ENCODE peak calls at places on chromosome X, in four cellular contexts. X, O, W and E are unnamed samples.

GRCh38 chrX:129403974-129404669 is 119.2 kb downstream of the SMARCA1 start:
- DNase-seq in W (no peak), O (no peak), X (peak), E (no peak)

GRCh38 chrX:101759000-101759399 is 99.3 kb upstream of the ARMCX2 start:
- DNase-seq in O (peak), X (peak), W (no peak), E (peak)

GRCh38 chrX:101079736-101080135 is 1.1 kb downstream of the TMEM35A start:
- DNase-seq in O (no peak), W (no peak), X (no peak), E (no peak)

GRCh38 chrX:101263766-101264165 is 27.4 kb downstream of the TAF7L start:
- DNase-seq in O (no peak), W (no peak), X (no peak), E (no peak)

GRCh38 chrX:54560411-54560810 is 30.4 kb downstream of the GNL3L start:
- DNase-seq in X (no peak), O (no peak), W (no peak), E (no peak)

GRCh38 chrX:136589966-136590365 is 58.0 kb downstream of the VGLL1 start:
- DNase-seq in W (no peak), O (no peak), X (no peak), E (peak)

GRCh38 chrX:152991123-152991522 is 2.8 kb downstream of the PNMA5 start:
- DNase-seq in X (no peak), W (no peak), O (no peak), E (no peak)

GRCh38 chrX:9378980-9379696 is 85.7 kb upstream of the TBL1X start:
- DNase-seq in O (no peak), W (no peak), X (no peak), E (peak)

GRCh38 chrX:134544189-134544588 is 84.2 kb downstream of the HPRT1 start:
- DNase-seq in W (no peak), O (no peak), X (no peak), E (no peak)

GRCh38 chrX:107579956-107580355 is 48.4 kb upstream of the PRPS1 start:
- DNase-seq in W (no peak), O (no peak), X (no peak), E (peak)

GRCh38 chrX:136303041-136303440 is 2.3 kb downstream of the ADGRG4 start:
- DNase-seq in W (no peak), O (no peak), X (no peak), E (no peak)

GRCh38 chrX:10017866-10018265 is 50.7 kb downstream of the CLDN34 start:
- DNase-seq in W (no peak), X (peak), O (no peak), E (peak)

GRCh38 chrX:112786076-112786475 is 54.6 kb downstream of the AMOT start:
- DNase-seq in W (no peak), O (no peak), X (no peak), E (no peak)

GRCh38 chrX:19225906-19226305 is 103.6 kb upstream of the ADGRG2 start:
- DNase-seq in O (no peak), X (peak), W (no peak), E (peak)

GRCh38 chrX:71632923-71633657 is 14.8 kb upstream of the CXCR3 start:
- DNase-seq in X (no peak), W (no peak), O (no peak), E (no peak)

GRCh38 chrX:129318375-129318774 is 204.9 kb downstream of the SMARCA1 start:
- DNase-seq in X (peak), W (no peak), O (no peak), E (peak)